ENCODE peak calls at places on chromosome 1, in four cellular contexts. M, D, C and L are unnamed samples.

GRCh38 chr1:224458296-224458695 is 23.7 kb upstream of the WDR26 start:
- DNase-seq in M (no peak), C (no peak), D (no peak), L (no peak)

GRCh38 chr1:42046772-42047552 is 106.2 kb upstream of the GUCA2B start:
- DNase-seq in D (no peak), C (no peak), M (no peak), L (no peak)

GRCh38 chr1:119330062-119330939 is 38.3 kb upstream of the HAO2 start:
- DNase-seq in D (no peak), M (peak), C (peak), L (no peak)

GRCh38 chr1:31614538-31615005 is 2.9 kb upstream of the HCRTR1 start:
- DNase-seq in C (no peak), M (no peak), D (no peak), L (no peak)

GRCh38 chr1:198519639-198520501 is 20.6 kb downstream of the ATP6V1G3 start:
- DNase-seq in D (no peak), C (no peak), M (no peak), L (no peak)

GRCh38 chr1:24454684-24455091 is 39.1 kb downstream of the NIPAL3 start:
- DNase-seq in D (peak), M (no peak), C (no peak), L (no peak)

GRCh38 chr1:170662561-170662971 is 1.4 kb upstream of the PRRX1 start:
- DNase-seq in D (peak), M (peak), C (no peak), L (no peak)

GRCh38 chr1:23837905-23838304 is 12.7 kb upstream of the HMGCL start:
- DNase-seq in M (no peak), D (no peak), C (no peak), L (peak)

GRCh38 chr1:43447891-43448708 is 5.6 kb downstream of the HYI start:
- DNase-seq in M (no peak), C (no peak), D (no peak), L (no peak)

GRCh38 chr1:19365711-19366110 is 53.6 kb downstream of the SLC66A1 start:
- DNase-seq in D (peak), M (no peak), C (no peak), L (no peak)

GRCh38 chr1:102687383-102687782 is 420.9 kb downstream of the COL11A1 start:
- DNase-seq in C (no peak), D (no peak), M (no peak), L (no peak)

GRCh38 chr1:215599418-215599817 is 32.3 kb downstream of the KCTD3 start:
- DNase-seq in M (peak), D (peak), C (peak), L (no peak)

GRCh38 chr1:245225709-245226464 is 71.1 kb downstream of the KIF26B start:
- DNase-seq in M (no peak), D (no peak), C (no peak), L (no peak)

GRCh38 chr1:72557446-72558049 is 275.2 kb upstream of the NEGR1 start:
- DNase-seq in D (peak), C (peak), M (peak), L (no peak)

GRCh38 chr1:223189903-223190724 is 47.1 kb upstream of the TLR5 start:
- DNase-seq in C (peak), M (no peak), D (peak), L (no peak)

GRCh38 chr1:58780586-58781452 is 3.0 kb downstream of the JUN start:
- DNase-seq in C (no peak), D (peak), M (no peak), L (peak)

GRCh38 chr1:194929376-194929775 is 1678.9 kb downstream of the KCNT2 start:
- DNase-seq in M (no peak), C (no peak), D (peak), L (no peak)

GRCh38 chr1:23114424-23115079 is 54.1 kb downstream of the LUZP1 start:
- DNase-seq in M (no peak), C (no peak), D (peak), L (no peak)

GRCh38 chr1:173894189-173894588 is 22.9 kb downstream of the SERPINC1 start:
- DNase-seq in D (no peak), M (no peak), C (no peak), L (no peak)

GRCh38 chr1:59487335-59488031 is 190.6 kb downstream of the FGGY start:
- DNase-seq in C (no peak), M (peak), D (peak), L (no peak)

GRCh38 chr1:1678581-1679380 is 13.8 kb downstream of the SLC35E2B start:
- DNase-seq in D (no peak), M (no peak), C (no peak), L (peak)

GRCh38 chr1:193321242-193321842 is 134.9 kb upstream of the B3GALT2 start:
- DNase-seq in D (no peak), C (peak), M (no peak), L (no peak)

GRCh38 chr1:29391362-29391880 is 155.1 kb downstream of the PTPRU start:
- DNase-seq in M (no peak), C (no peak), D (no peak), L (no peak)

GRCh38 chr1:57770772-57771171 is 346.9 kb upstream of the DAB1 start:
- DNase-seq in M (peak), C (no peak), D (peak), L (no peak)

GRCh38 chr1:111603979-111604378 is 15.6 kb upstream of the RAP1A start:
- DNase-seq in M (no peak), C (no peak), D (no peak), L (no peak)